ENCODE peak calls at places on chromosomes 11 and 22, in nine cellular contexts. One of them, this sample, is unnamed.

GRCh38 chr11:14269956-14270355 is 89.0 kb downstream of the RRAS2 start:
- DNase-seq in PC-3: no peak
- DNase-seq in posterior vena cava: no peak
- DNase-seq in colonic mucosa: no peak
- DNase-seq in pulmonary artery endothelial cell: no peak
- DNase-seq in iPS-NIHi11: no peak
- DNase-seq in stomach: no peak
- DNase-seq in lung microvascular endothelial cell: no peak
- DNase-seq in ovary: no peak
- DNase-seq in this sample: no peak

GRCh38 chr11:34105957-34106504 is 602 bp downstream of the NAT10 start:
- DNase-seq in iPS-NIHi11: no peak
- DNase-seq in pulmonary artery endothelial cell: no peak
- DNase-seq in ovary: no peak
- DNase-seq in posterior vena cava: no peak
- DNase-seq in PC-3: peak
- DNase-seq in stomach: no peak
- DNase-seq in colonic mucosa: no peak
- DNase-seq in lung microvascular endothelial cell: no peak
- DNase-seq in this sample: no peak

GRCh38 chr22:42745118-42745517 is 24.4 kb upstream of the A4GALT start:
- DNase-seq in ovary: no peak
- DNase-seq in pulmonary artery endothelial cell: no peak
- DNase-seq in posterior vena cava: no peak
- DNase-seq in iPS-NIHi11: no peak
- DNase-seq in stomach: no peak
- DNase-seq in colonic mucosa: no peak
- DNase-seq in PC-3: no peak
- DNase-seq in lung microvascular endothelial cell: no peak
- DNase-seq in this sample: peak

GRCh38 chr11:44096360-44097188 is 1.1 kb downstream of the EXT2 start:
- DNase-seq in colonic mucosa: peak
- DNase-seq in posterior vena cava: no peak
- DNase-seq in pulmonary artery endothelial cell: no peak
- DNase-seq in lung microvascular endothelial cell: peak
- DNase-seq in stomach: no peak
- DNase-seq in ovary: no peak
- DNase-seq in PC-3: peak
- DNase-seq in iPS-NIHi11: no peak
- DNase-seq in this sample: peak

GRCh38 chr22:21936151-21936778 is 16.4 kb downstream of the PPM1F start:
- DNase-seq in pulmonary artery endothelial cell: no peak
- DNase-seq in colonic mucosa: no peak
- DNase-seq in ovary: no peak
- DNase-seq in posterior vena cava: no peak
- DNase-seq in lung microvascular endothelial cell: no peak
- DNase-seq in iPS-NIHi11: no peak
- DNase-seq in stomach: no peak
- DNase-seq in PC-3: no peak
- DNase-seq in this sample: no peak

GRCh38 chr11:103016031-103016430 is 60.5 kb upstream of the MMP13 start:
- DNase-seq in lung microvascular endothelial cell: no peak
- DNase-seq in ovary: no peak
- DNase-seq in posterior vena cava: no peak
- DNase-seq in PC-3: no peak
- DNase-seq in stomach: no peak
- DNase-seq in colonic mucosa: no peak
- DNase-seq in iPS-NIHi11: no peak
- DNase-seq in pulmonary artery endothelial cell: no peak
- DNase-seq in this sample: no peak

GRCh38 chr22:26949193-26949592 is 291.8 kb downstream of the MIAT start:
- DNase-seq in PC-3: peak
- DNase-seq in lung microvascular endothelial cell: peak
- DNase-seq in iPS-NIHi11: peak
- DNase-seq in colonic mucosa: no peak
- DNase-seq in stomach: no peak
- DNase-seq in pulmonary artery endothelial cell: no peak
- DNase-seq in posterior vena cava: no peak
- DNase-seq in ovary: peak
- DNase-seq in this sample: no peak

GRCh38 chr11:58807358-58807757 is 37.1 kb downstream of the GLYATL2 start:
- DNase-seq in PC-3: no peak
- DNase-seq in pulmonary artery endothelial cell: no peak
- DNase-seq in lung microvascular endothelial cell: no peak
- DNase-seq in colonic mucosa: no peak
- DNase-seq in posterior vena cava: no peak
- DNase-seq in ovary: no peak
- DNase-seq in iPS-NIHi11: no peak
- DNase-seq in stomach: no peak
- DNase-seq in this sample: no peak

GRCh38 chr11:58919980-58920379 is 19.3 kb upstream of the GLYATL1 start:
- DNase-seq in colonic mucosa: peak
- DNase-seq in pulmonary artery endothelial cell: no peak
- DNase-seq in stomach: no peak
- DNase-seq in ovary: no peak
- DNase-seq in iPS-NIHi11: no peak
- DNase-seq in PC-3: no peak
- DNase-seq in lung microvascular endothelial cell: no peak
- DNase-seq in posterior vena cava: no peak
- DNase-seq in this sample: no peak

GRCh38 chr11:125123947-125124633 is 12.7 kb upstream of the TMEM218 start:
- DNase-seq in stomach: peak
- DNase-seq in ovary: peak
- DNase-seq in colonic mucosa: peak
- DNase-seq in PC-3: peak
- DNase-seq in lung microvascular endothelial cell: peak
- DNase-seq in pulmonary artery endothelial cell: peak
- DNase-seq in iPS-NIHi11: peak
- DNase-seq in posterior vena cava: peak
- DNase-seq in this sample: peak

GRCh38 chr11:45390407-45390806 is 104.3 kb upstream of the SYT13 start:
- DNase-seq in ovary: no peak
- DNase-seq in colonic mucosa: no peak
- DNase-seq in pulmonary artery endothelial cell: no peak
- DNase-seq in iPS-NIHi11: no peak
- DNase-seq in lung microvascular endothelial cell: no peak
- DNase-seq in PC-3: no peak
- DNase-seq in stomach: no peak
- DNase-seq in posterior vena cava: no peak
- DNase-seq in this sample: peak

This sample was measured in HT1080.